ENCODE peak calls at places on chromosomes 3 and 15, in four cellular contexts. T is tibial artery, E is NCI-H187 treated with DMSO at 0.1 percent for 48 hours, G is HCT116. S is an unnamed sample.

GRCh38 chr15:69957175-69957574 is 140.5 kb downstream of the TLE3 start:
- DNase-seq in T (no peak), E (no peak), G (no peak), S (no peak)

GRCh38 chr3:71195492-71195891 is 388.0 kb downstream of the FOXP1 start:
- DNase-seq in T (no peak), E (no peak), G (no peak), S (no peak)

GRCh38 chr15:67340630-67341029 is 86.0 kb downstream of the IQCH start:
- DNase-seq in T (no peak), E (no peak), G (no peak), S (no peak)

GRCh38 chr3:59709702-59710555 is 660.1 kb upstream of the CFAP20DC start:
- DNase-seq in T (peak; percentile 74), E (no peak), G (no peak), S (no peak)

GRCh38 chr3:11626084-11626463 is 17.6 kb downstream of the VGLL4 start:
- DNase-seq in T (no peak), E (no peak), G (no peak), S (no peak)

GRCh38 chr3:183410280-183410679 is 18.1 kb downstream of the MCF2L2 start:
- DNase-seq in T (no peak), E (no peak), G (no peak), S (no peak)

GRCh38 chr15:69497634-69498033 is 45.0 kb downstream of the RPLP1 start:
- DNase-seq in T (no peak), E (no peak), G (no peak), S (no peak)

GRCh38 chr3:41075958-41076357 is 123.3 kb upstream of the CTNNB1 start:
- DNase-seq in T (peak; percentile 71), E (no peak), G (no peak), S (peak; percentile 86)

GRCh38 chr15:60918234-60918964 is 310.7 kb downstream of the RORA start:
- DNase-seq in T (no peak), E (no peak), G (no peak), S (no peak)

GRCh38 chr3:60365360-60365759 is 885.9 kb downstream of the FHIT start:
- DNase-seq in T (no peak), E (no peak), G (no peak), S (no peak)

S was measured in right atrium auricular region.